ENCODE peak calls at places on chromosome 6, in four cellular contexts. One of them, this sample, is unnamed.

GRCh38 chr6:161031721-161032495 is 40.3 kb downstream of the MAP3K4 start:
- DNase-seq in transverse colon: no peak
- DNase-seq in K562: no peak
- DNase-seq in upper lobe of left lung: no peak
- DNase-seq in this sample: no peak

GRCh38 chr6:148846778-148847761 is 100.2 kb downstream of the UST start:
- DNase-seq in transverse colon: no peak
- DNase-seq in K562: no peak
- DNase-seq in upper lobe of left lung: no peak
- DNase-seq in this sample: no peak

GRCh38 chr6:138805431-138805830 is 9.5 kb downstream of the ECT2L start:
- DNase-seq in transverse colon: no peak
- DNase-seq in K562: no peak
- DNase-seq in upper lobe of left lung: no peak
- DNase-seq in this sample: no peak

GRCh38 chr6:131043902-131044447 is 19.1 kb downstream of the EPB41L2 start:
- DNase-seq in transverse colon: no peak
- DNase-seq in K562: no peak
- DNase-seq in upper lobe of left lung: no peak
- DNase-seq in this sample: no peak

GRCh38 chr6:31125162-31125561 is 4.9 kb upstream of the CDSN start:
- DNase-seq in transverse colon: no peak
- DNase-seq in K562: no peak
- DNase-seq in upper lobe of left lung: no peak
- DNase-seq in this sample: peak; percentile 82

GRCh38 chr6:142721213-142721920 is 223.6 kb downstream of the HIVEP2 start:
- DNase-seq in transverse colon: no peak
- DNase-seq in K562: no peak
- DNase-seq in upper lobe of left lung: no peak
- DNase-seq in this sample: no peak

GRCh38 chr6:90896165-90896549 is 309.3 kb upstream of the MAP3K7 start:
- DNase-seq in transverse colon: no peak
- DNase-seq in K562: no peak
- DNase-seq in upper lobe of left lung: no peak
- DNase-seq in this sample: no peak

GRCh38 chr6:89432875-89433636 is at the start of gene ANKRD6:
- DNase-seq in transverse colon: peak; percentile 84
- DNase-seq in K562: peak; percentile 72
- DNase-seq in upper lobe of left lung: peak; percentile 98
- DNase-seq in this sample: peak; percentile 83

GRCh38 chr6:63963756-63964315 is 328.2 kb downstream of the PHF3 start:
- DNase-seq in transverse colon: no peak
- DNase-seq in K562: no peak
- DNase-seq in upper lobe of left lung: no peak
- DNase-seq in this sample: no peak

GRCh38 chr6:52514514-52514913 is 62.3 kb downstream of the TRAM2 start:
- DNase-seq in transverse colon: no peak
- DNase-seq in K562: peak; percentile 27
- DNase-seq in upper lobe of left lung: no peak
- DNase-seq in this sample: peak; percentile 85

GRCh38 chr6:45718901-45719300 is 296.8 kb downstream of the CLIC5 start:
- DNase-seq in transverse colon: no peak
- DNase-seq in K562: no peak
- DNase-seq in upper lobe of left lung: no peak
- DNase-seq in this sample: no peak

GRCh38 chr6:34383651-34384304 is 8.7 kb downstream of the NUDT3 start:
- DNase-seq in transverse colon: no peak
- DNase-seq in K562: no peak
- DNase-seq in upper lobe of left lung: no peak
- DNase-seq in this sample: no peak

GRCh38 chr6:99933129-99933528 is 60.9 kb downstream of the MCHR2 start:
- DNase-seq in transverse colon: no peak
- DNase-seq in K562: no peak
- DNase-seq in upper lobe of left lung: no peak
- DNase-seq in this sample: no peak

GRCh38 chr6:169340395-169340794 is 86.7 kb upstream of the THBS2 start:
- DNase-seq in transverse colon: no peak
- DNase-seq in K562: no peak
- DNase-seq in upper lobe of left lung: peak; percentile 78
- DNase-seq in this sample: no peak

GRCh38 chr6:26162399-26162798 is 75.2 kb downstream of the HFE start:
- DNase-seq in transverse colon: no peak
- DNase-seq in K562: no peak
- DNase-seq in upper lobe of left lung: no peak
- DNase-seq in this sample: no peak

GRCh38 chr6:2964793-2965503 is 6.4 kb downstream of the SERPINB6 start:
- DNase-seq in transverse colon: no peak
- DNase-seq in K562: peak; percentile 84
- DNase-seq in upper lobe of left lung: no peak
- DNase-seq in this sample: no peak

GRCh38 chr6:72411872-72412708 is 209.8 kb upstream of the KCNQ5 start:
- DNase-seq in transverse colon: peak; percentile 72
- DNase-seq in K562: peak; percentile 85
- DNase-seq in upper lobe of left lung: no peak
- DNase-seq in this sample: peak; percentile 85

GRCh38 chr6:32882879-32883250 is 28.9 kb downstream of the PSMB9 start:
- DNase-seq in transverse colon: no peak
- DNase-seq in K562: no peak
- DNase-seq in upper lobe of left lung: no peak
- DNase-seq in this sample: no peak

GRCh38 chr6:96032646-96033045 is 16.9 kb downstream of the FUT9 start:
- DNase-seq in transverse colon: no peak
- DNase-seq in K562: no peak
- DNase-seq in upper lobe of left lung: no peak
- DNase-seq in this sample: no peak

GRCh38 chr6:46983007-46983411 is 59.1 kb downstream of the ADGRF1 start:
- DNase-seq in transverse colon: no peak
- DNase-seq in K562: no peak
- DNase-seq in upper lobe of left lung: no peak
- DNase-seq in this sample: no peak

GRCh38 chr6:21176197-21176596 is 417.4 kb upstream of the SOX4 start:
- DNase-seq in transverse colon: no peak
- DNase-seq in K562: no peak
- DNase-seq in upper lobe of left lung: no peak
- DNase-seq in this sample: no peak

GRCh38 chr6:137001287-137001976 is 43.3 kb downstream of the IL20RA start:
- DNase-seq in transverse colon: no peak
- DNase-seq in K562: no peak
- DNase-seq in upper lobe of left lung: no peak
- DNase-seq in this sample: no peak

GRCh38 chr6:100549406-100550167 is 84.9 kb upstream of the SIM1 start:
- DNase-seq in transverse colon: no peak
- DNase-seq in K562: no peak
- DNase-seq in upper lobe of left lung: no peak
- DNase-seq in this sample: no peak

GRCh38 chr6:5996701-5997419 is 9.9 kb downstream of the NRN1 start:
- DNase-seq in transverse colon: no peak
- DNase-seq in K562: no peak
- DNase-seq in upper lobe of left lung: peak; percentile 85
- DNase-seq in this sample: no peak

GRCh38 chr6:84033523-84034451 is at the start of gene MRAP2:
- DNase-seq in transverse colon: peak; percentile 50
- DNase-seq in K562: peak; percentile 71
- DNase-seq in upper lobe of left lung: peak; percentile 88
- DNase-seq in this sample: no peak

GRCh38 chr6:106520711-106521367 is 108.5 kb downstream of the RTN4IP1 start:
- DNase-seq in transverse colon: peak; percentile 61
- DNase-seq in K562: peak; percentile 88
- DNase-seq in upper lobe of left lung: no peak
- DNase-seq in this sample: no peak

GRCh38 chr6:84892666-84893065 is 128.3 kb upstream of the TBX18 start:
- DNase-seq in transverse colon: no peak
- DNase-seq in K562: no peak
- DNase-seq in upper lobe of left lung: no peak
- DNase-seq in this sample: no peak

GRCh38 chr6:88914180-88914579 is 49.2 kb downstream of the RNGTT start:
- DNase-seq in transverse colon: no peak
- DNase-seq in K562: no peak
- DNase-seq in upper lobe of left lung: no peak
- DNase-seq in this sample: no peak

GRCh38 chr6:56790424-56790823 is 147.7 kb upstream of the DST start:
- DNase-seq in transverse colon: no peak
- DNase-seq in K562: no peak
- DNase-seq in upper lobe of left lung: no peak
- DNase-seq in this sample: no peak

GRCh38 chr6:32529697-32530429 is at the start of gene HLA-DRB5:
- DNase-seq in transverse colon: peak; percentile 15
- DNase-seq in K562: no peak
- DNase-seq in upper lobe of left lung: no peak
- DNase-seq in this sample: peak; percentile 56

GRCh38 chr6:110328231-110328630 is 29.9 kb downstream of the METTL24 start:
- DNase-seq in transverse colon: no peak
- DNase-seq in K562: no peak
- DNase-seq in upper lobe of left lung: no peak
- DNase-seq in this sample: no peak

GRCh38 chr6:165615629-165616028 is 47.4 kb downstream of the PDE10A start:
- DNase-seq in transverse colon: no peak
- DNase-seq in K562: no peak
- DNase-seq in upper lobe of left lung: no peak
- DNase-seq in this sample: no peak

GRCh38 chr6:155314092-155314772 is at the start of gene TFB1M:
- DNase-seq in transverse colon: peak; percentile 99
- DNase-seq in K562: peak; percentile 100
- DNase-seq in upper lobe of left lung: peak; percentile 98
- DNase-seq in this sample: peak; percentile 99

GRCh38 chr6:149332602-149333311 is 15.2 kb downstream of the TAB2 start:
- DNase-seq in transverse colon: no peak
- DNase-seq in K562: no peak
- DNase-seq in upper lobe of left lung: no peak
- DNase-seq in this sample: no peak

GRCh38 chr6:34046617-34047016 is 99.3 kb downstream of the GRM4 start:
- DNase-seq in transverse colon: no peak
- DNase-seq in K562: no peak
- DNase-seq in upper lobe of left lung: no peak
- DNase-seq in this sample: no peak

GRCh38 chr6:43807228-43808061 is 37.4 kb downstream of the VEGFA start:
- DNase-seq in transverse colon: no peak
- DNase-seq in K562: peak; percentile 69
- DNase-seq in upper lobe of left lung: no peak
- DNase-seq in this sample: no peak

GRCh38 chr6:79078057-79078969 is at the start of gene PHIP:
- DNase-seq in transverse colon: peak; percentile 93
- DNase-seq in K562: peak; percentile 94
- DNase-seq in upper lobe of left lung: peak; percentile 98
- DNase-seq in this sample: peak; percentile 98

GRCh38 chr6:105483492-105483891 is 80.6 kb upstream of the PREP start:
- DNase-seq in transverse colon: no peak
- DNase-seq in K562: no peak
- DNase-seq in upper lobe of left lung: no peak
- DNase-seq in this sample: no peak

GRCh38 chr6:73739097-73739496 is 43.1 kb downstream of the CD109 start:
- DNase-seq in transverse colon: no peak
- DNase-seq in K562: peak; percentile 73
- DNase-seq in upper lobe of left lung: no peak
- DNase-seq in this sample: no peak
- TF ChIP-seq CTCF in transverse colon: peak; percentile 78
- TF ChIP-seq CTCF in K562: peak; percentile 88
- TF ChIP-seq CTCF in upper lobe of left lung: peak; percentile 41
- TF ChIP-seq CTCF in this sample: no peak

GRCh38 chr6:22499815-22500214 is 69.6 kb upstream of the HDGFL1 start:
- DNase-seq in transverse colon: no peak
- DNase-seq in K562: no peak
- DNase-seq in upper lobe of left lung: no peak
- DNase-seq in this sample: no peak
- TF ChIP-seq EP300 in transverse colon: no peak
- TF ChIP-seq EP300 in K562: no peak
- TF ChIP-seq EP300 in upper lobe of left lung: no peak
- TF ChIP-seq EP300 in this sample: no peak

GRCh38 chr6:153108320-153108719 is 22.8 kb downstream of the RGS17 start:
- DNase-seq in transverse colon: no peak
- DNase-seq in K562: no peak
- DNase-seq in upper lobe of left lung: no peak
- DNase-seq in this sample: no peak
- TF ChIP-seq CTCF in transverse colon: no peak
- TF ChIP-seq CTCF in K562: no peak
- TF ChIP-seq CTCF in upper lobe of left lung: no peak
- TF ChIP-seq CTCF in this sample: no peak

DNA sequence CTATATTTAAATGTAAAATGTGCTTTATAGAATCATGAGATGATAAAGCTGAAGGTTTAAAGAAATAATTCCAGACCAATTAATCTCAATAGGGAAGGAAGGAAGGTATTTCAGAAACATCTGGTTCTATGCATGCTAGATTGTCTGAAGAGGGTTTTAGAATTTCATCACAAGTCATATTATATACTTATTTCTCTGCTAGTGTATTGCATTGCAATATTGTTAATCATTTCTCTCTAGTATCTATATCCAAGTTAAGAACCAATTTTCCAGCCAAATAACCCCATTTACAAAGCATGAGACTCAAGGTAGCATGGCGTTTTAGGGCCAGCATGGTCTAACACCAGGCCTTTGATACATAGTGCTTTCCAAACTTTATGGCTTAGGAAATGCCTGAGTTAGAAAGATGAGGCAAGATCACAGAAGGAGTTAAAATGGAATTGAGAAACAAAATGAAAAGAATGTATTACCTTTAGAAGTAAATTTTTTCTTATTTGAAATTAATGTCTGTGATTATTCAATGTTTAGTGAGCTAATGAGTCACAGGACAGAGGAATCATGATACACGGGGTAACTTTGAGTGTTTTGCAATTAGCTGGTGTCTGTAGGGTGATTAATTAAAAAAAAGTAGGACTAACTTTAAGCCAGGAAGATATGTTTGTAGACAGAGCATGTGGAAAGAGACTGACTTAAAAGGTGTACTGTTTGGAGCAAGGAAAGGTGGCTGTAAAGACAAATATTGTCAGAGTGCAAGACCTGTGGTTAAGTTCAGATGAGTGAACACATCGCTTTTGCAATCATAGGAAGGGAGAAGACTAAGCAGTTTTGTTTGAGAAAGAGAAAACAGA is 1006.1 kb upstream of the CITED2 start:
- DNase-seq in transverse colon: no peak
- DNase-seq in K562: no peak
- DNase-seq in upper lobe of left lung: no peak
- DNase-seq in this sample: no peak
- TF ChIP-seq EP300 in transverse colon: no peak
- TF ChIP-seq EP300 in K562: no peak
- TF ChIP-seq EP300 in upper lobe of left lung: no peak
- TF ChIP-seq EP300 in this sample: no peak

DNA sequence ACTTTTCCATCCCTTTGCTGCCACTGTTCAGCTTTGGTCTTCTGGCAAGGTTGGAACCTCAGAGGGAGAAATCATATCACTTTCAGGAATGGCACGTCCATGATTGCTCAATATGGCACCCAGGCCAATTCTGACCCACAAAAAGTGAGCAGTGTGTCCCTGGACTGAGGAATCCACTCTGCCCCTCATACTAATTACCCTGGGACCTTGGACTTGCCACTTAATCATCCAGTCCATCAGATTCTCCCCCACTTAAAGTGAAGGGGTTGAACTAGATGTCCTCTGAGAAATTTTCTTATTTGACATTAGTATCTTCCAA is 449.3 kb upstream of the CITED2 start:
- DNase-seq in transverse colon: no peak
- DNase-seq in K562: no peak
- DNase-seq in upper lobe of left lung: no peak
- DNase-seq in this sample: no peak
- TF ChIP-seq CTCF in transverse colon: no peak
- TF ChIP-seq CTCF in K562: no peak
- TF ChIP-seq CTCF in upper lobe of left lung: no peak
- TF ChIP-seq CTCF in this sample: no peak

This sample was measured in sigmoid colon.